ENCODE peak calls at places on chromosome X, in five cellular contexts. One of them, this sample, is unnamed.

GRCh38 chrX:49120104-49120503 is 3.4 kb downstream of the GPKOW start:
- DNase-seq in endothelial cell of umbilical vein: no peak
- DNase-seq in adrenal gland: no peak
- DNase-seq in dorsolateral prefrontal cortex: no peak
- DNase-seq in prostate gland: no peak
- DNase-seq in this sample: no peak

GRCh38 chrX:86023806-86024205 is 23.6 kb downstream of the CHM start:
- DNase-seq in endothelial cell of umbilical vein: no peak
- DNase-seq in adrenal gland: no peak
- DNase-seq in dorsolateral prefrontal cortex: no peak
- DNase-seq in prostate gland: no peak
- DNase-seq in this sample: no peak

GRCh38 chrX:66150188-66150587 is 13.9 kb upstream of the HEPH start:
- DNase-seq in endothelial cell of umbilical vein: no peak
- DNase-seq in adrenal gland: no peak
- DNase-seq in dorsolateral prefrontal cortex: no peak
- DNase-seq in prostate gland: no peak
- DNase-seq in this sample: no peak

GRCh38 chrX:70234355-70234754 is at the start of gene AWAT1:
- DNase-seq in endothelial cell of umbilical vein: no peak
- DNase-seq in adrenal gland: no peak
- DNase-seq in dorsolateral prefrontal cortex: no peak
- DNase-seq in prostate gland: no peak
- DNase-seq in this sample: no peak

GRCh38 chrX:1767026-1767425 is 152.2 kb downstream of the ASMT start:
- DNase-seq in endothelial cell of umbilical vein: no peak
- DNase-seq in adrenal gland: no peak
- DNase-seq in dorsolateral prefrontal cortex: no peak
- DNase-seq in prostate gland: no peak
- DNase-seq in this sample: no peak

GRCh38 chrX:70479970-70480659 is 35.5 kb downstream of the DLG3 start:
- DNase-seq in endothelial cell of umbilical vein: peak; percentile 8
- DNase-seq in adrenal gland: no peak
- DNase-seq in dorsolateral prefrontal cortex: no peak
- DNase-seq in prostate gland: peak; percentile 6
- DNase-seq in this sample: no peak

GRCh38 chrX:8726031-8726652 is 5.8 kb downstream of the ANOS1 start:
- DNase-seq in endothelial cell of umbilical vein: peak; percentile 45
- DNase-seq in adrenal gland: no peak
- DNase-seq in dorsolateral prefrontal cortex: no peak
- DNase-seq in prostate gland: no peak
- DNase-seq in this sample: no peak

GRCh38 chrX:72081605-72082320 is 50.0 kb downstream of the RTL5 start:
- DNase-seq in endothelial cell of umbilical vein: peak; percentile 36
- DNase-seq in adrenal gland: no peak
- DNase-seq in dorsolateral prefrontal cortex: no peak
- DNase-seq in prostate gland: no peak
- DNase-seq in this sample: no peak

GRCh38 chrX:30888526-30889146 is 418 bp downstream of the TAB3 start:
- DNase-seq in endothelial cell of umbilical vein: peak; percentile 18
- DNase-seq in adrenal gland: peak; percentile 17
- DNase-seq in dorsolateral prefrontal cortex: peak; percentile 27
- DNase-seq in prostate gland: no peak
- DNase-seq in this sample: no peak

GRCh38 chrX:40062525-40063193 is 35.1 kb downstream of the BCOR start:
- DNase-seq in endothelial cell of umbilical vein: no peak
- DNase-seq in adrenal gland: no peak
- DNase-seq in dorsolateral prefrontal cortex: peak; percentile 49
- DNase-seq in prostate gland: no peak
- DNase-seq in this sample: no peak

GRCh38 chrX:65035451-65035779 is 59.2 kb upstream of the ZC4H2 start:
- DNase-seq in endothelial cell of umbilical vein: no peak
- DNase-seq in adrenal gland: peak; percentile 32
- DNase-seq in dorsolateral prefrontal cortex: no peak
- DNase-seq in prostate gland: peak; percentile 11
- DNase-seq in this sample: no peak

GRCh38 chrX:23505531-23506303 is 161.6 kb upstream of the PRDX4 start:
- DNase-seq in endothelial cell of umbilical vein: no peak
- DNase-seq in adrenal gland: no peak
- DNase-seq in dorsolateral prefrontal cortex: no peak
- DNase-seq in prostate gland: peak; percentile 15
- DNase-seq in this sample: no peak

GRCh38 chrX:14864626-14865025 is 8.2 kb downstream of the FANCB start:
- DNase-seq in endothelial cell of umbilical vein: no peak
- DNase-seq in adrenal gland: no peak
- DNase-seq in dorsolateral prefrontal cortex: no peak
- DNase-seq in prostate gland: no peak
- DNase-seq in this sample: no peak

GRCh38 chrX:22192419-22193086 is 80.2 kb upstream of the CBLL2 start:
- DNase-seq in endothelial cell of umbilical vein: peak; percentile 46
- DNase-seq in adrenal gland: peak; percentile 46
- DNase-seq in dorsolateral prefrontal cortex: peak; percentile 63
- DNase-seq in prostate gland: peak; percentile 37
- DNase-seq in this sample: peak; percentile 2

GRCh38 chrX:144716187-144716586 is 531.1 kb upstream of the SPANXN1 start:
- DNase-seq in endothelial cell of umbilical vein: no peak
- DNase-seq in adrenal gland: no peak
- DNase-seq in dorsolateral prefrontal cortex: no peak
- DNase-seq in prostate gland: no peak
- DNase-seq in this sample: no peak

GRCh38 chrX:41333744-41333993 is 293 bp upstream of the DDX3X start:
- DNase-seq in endothelial cell of umbilical vein: no peak
- DNase-seq in adrenal gland: peak; percentile 88
- DNase-seq in dorsolateral prefrontal cortex: no peak
- DNase-seq in prostate gland: peak; percentile 49
- DNase-seq in this sample: no peak

GRCh38 chrX:3346436-3347329 is at the start of gene MXRA5:
- DNase-seq in endothelial cell of umbilical vein: no peak
- DNase-seq in adrenal gland: peak; percentile 57
- DNase-seq in dorsolateral prefrontal cortex: no peak
- DNase-seq in prostate gland: peak; percentile 17
- DNase-seq in this sample: no peak

GRCh38 chrX:119646515-119646914 is 40.3 kb upstream of the NKRF start:
- DNase-seq in endothelial cell of umbilical vein: no peak
- DNase-seq in adrenal gland: no peak
- DNase-seq in dorsolateral prefrontal cortex: no peak
- DNase-seq in prostate gland: no peak
- DNase-seq in this sample: no peak

GRCh38 chrX:39253551-39253950 is 452.3 kb downstream of the MID1IP1 start:
- DNase-seq in endothelial cell of umbilical vein: no peak
- DNase-seq in adrenal gland: no peak
- DNase-seq in dorsolateral prefrontal cortex: no peak
- DNase-seq in prostate gland: no peak
- DNase-seq in this sample: no peak

GRCh38 chrX:39836802-39837420 is 260.8 kb downstream of the BCOR start:
- DNase-seq in endothelial cell of umbilical vein: no peak
- DNase-seq in adrenal gland: no peak
- DNase-seq in dorsolateral prefrontal cortex: no peak
- DNase-seq in prostate gland: no peak
- DNase-seq in this sample: no peak

GRCh38 chrX:47644557-47645091 is 5.7 kb downstream of the ELK1 start:
- DNase-seq in endothelial cell of umbilical vein: no peak
- DNase-seq in adrenal gland: no peak
- DNase-seq in dorsolateral prefrontal cortex: no peak
- DNase-seq in prostate gland: no peak
- DNase-seq in this sample: no peak

GRCh38 chrX:49257846-49258748 is 6.4 kb downstream of the FOXP3 start:
- DNase-seq in endothelial cell of umbilical vein: no peak
- DNase-seq in adrenal gland: no peak
- DNase-seq in dorsolateral prefrontal cortex: no peak
- DNase-seq in prostate gland: no peak
- DNase-seq in this sample: no peak

GRCh38 chrX:40103565-40104323 is 6.0 kb upstream of the BCOR start:
- DNase-seq in endothelial cell of umbilical vein: no peak
- DNase-seq in adrenal gland: no peak
- DNase-seq in dorsolateral prefrontal cortex: no peak
- DNase-seq in prostate gland: no peak
- DNase-seq in this sample: no peak

GRCh38 chrX:129981207-129981553 is 1.3 kb upstream of the BCORL1 start:
- DNase-seq in endothelial cell of umbilical vein: no peak
- DNase-seq in adrenal gland: no peak
- DNase-seq in dorsolateral prefrontal cortex: no peak
- DNase-seq in prostate gland: no peak
- DNase-seq in this sample: no peak

GRCh38 chrX:129980540-129981206 is 1.8 kb upstream of the BCORL1 start:
- DNase-seq in endothelial cell of umbilical vein: peak; percentile 14
- DNase-seq in adrenal gland: peak; percentile 56
- DNase-seq in dorsolateral prefrontal cortex: no peak
- DNase-seq in prostate gland: no peak
- DNase-seq in this sample: no peak

GRCh38 chrX:129979207-129979920 is 3.1 kb upstream of the BCORL1 start:
- DNase-seq in endothelial cell of umbilical vein: no peak
- DNase-seq in adrenal gland: no peak
- DNase-seq in dorsolateral prefrontal cortex: no peak
- DNase-seq in prostate gland: no peak
- DNase-seq in this sample: no peak

GRCh38 chrX:129981752-129982299 is 609 bp upstream of the BCORL1 start:
- DNase-seq in endothelial cell of umbilical vein: no peak
- DNase-seq in adrenal gland: no peak
- DNase-seq in dorsolateral prefrontal cortex: no peak
- DNase-seq in prostate gland: no peak
- DNase-seq in this sample: no peak

GRCh38 chrX:129980043-129980442 is 2.4 kb upstream of the BCORL1 start:
- DNase-seq in endothelial cell of umbilical vein: no peak
- DNase-seq in adrenal gland: peak; percentile 35
- DNase-seq in dorsolateral prefrontal cortex: no peak
- DNase-seq in prostate gland: no peak
- DNase-seq in this sample: no peak
- H3K4me3 ChIP-seq in endothelial cell of umbilical vein: no peak overlapping the region
- H3K4me3 ChIP-seq in adrenal gland: no peak overlapping the region
- H3K4me3 ChIP-seq in dorsolateral prefrontal cortex: peak overlapping the region; percentile 45
- H3K4me3 ChIP-seq in prostate gland: no peak overlapping the region
- H3K4me3 ChIP-seq in this sample: no peak overlapping the region

GRCh38 chrX:15930585-15930984 is 76.0 kb upstream of the AP1S2 start:
- DNase-seq in endothelial cell of umbilical vein: peak; percentile 36
- DNase-seq in adrenal gland: no peak
- DNase-seq in dorsolateral prefrontal cortex: no peak
- DNase-seq in prostate gland: no peak
- DNase-seq in this sample: no peak
- TF ChIP-seq CTCF in endothelial cell of umbilical vein: peak; percentile 4
- TF ChIP-seq CTCF in adrenal gland: no peak
- TF ChIP-seq CTCF in dorsolateral prefrontal cortex: no peak
- TF ChIP-seq CTCF in prostate gland: no peak
- TF ChIP-seq CTCF in this sample: no peak

DNA sequence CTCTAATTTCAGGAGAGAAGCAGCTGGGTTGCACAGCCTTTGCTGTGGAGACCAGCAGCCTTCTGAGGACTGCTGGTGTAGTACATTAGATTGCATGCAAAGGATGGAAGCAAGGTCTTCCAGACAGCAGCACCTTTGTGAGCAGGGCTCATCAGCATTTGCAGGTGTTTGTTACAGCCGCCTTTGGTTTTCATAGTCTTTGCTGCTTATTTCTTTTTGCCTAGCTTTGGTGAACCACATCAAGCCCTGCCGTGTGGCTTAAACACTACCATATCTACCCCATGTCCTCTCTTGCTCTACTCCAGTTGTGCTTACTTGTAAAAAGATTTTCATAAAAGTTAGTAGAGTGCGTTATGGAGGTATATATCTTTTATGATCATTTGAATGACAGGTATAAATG is 57.5 kb downstream of the MTM1 start:
- DNase-seq in endothelial cell of umbilical vein: no peak
- DNase-seq in adrenal gland: no peak
- DNase-seq in dorsolateral prefrontal cortex: no peak
- DNase-seq in prostate gland: no peak
- DNase-seq in this sample: no peak
- H3K27ac ChIP-seq in endothelial cell of umbilical vein: no peak overlapping the region
- H3K27ac ChIP-seq in adrenal gland: no peak overlapping the region
- H3K27ac ChIP-seq in dorsolateral prefrontal cortex: no peak overlapping the region
- H3K27ac ChIP-seq in prostate gland: no peak overlapping the region
- H3K27ac ChIP-seq in this sample: no peak overlapping the region

DNA sequence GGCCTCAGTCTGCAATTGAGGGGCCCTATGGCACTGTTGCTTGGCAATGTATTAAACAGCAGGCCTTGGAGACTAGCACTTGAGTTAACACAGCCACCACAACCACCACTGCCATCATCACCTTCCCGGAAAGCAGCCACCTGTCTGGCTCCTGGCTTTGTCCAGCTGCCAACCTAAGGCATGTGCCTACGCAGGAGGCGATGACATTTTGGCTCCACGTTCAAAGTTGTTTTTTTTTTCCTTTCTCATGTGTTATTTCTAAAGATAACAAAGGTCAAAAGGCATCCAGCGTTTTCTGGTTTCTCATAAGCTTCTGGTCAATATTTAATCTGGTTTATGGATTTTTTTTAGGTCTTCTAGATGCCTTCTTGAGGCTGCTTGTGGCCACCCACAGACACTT is 7.5 kb downstream of the CLDN2 start:
- DNase-seq in endothelial cell of umbilical vein: no peak
- DNase-seq in adrenal gland: peak; percentile 61
- DNase-seq in dorsolateral prefrontal cortex: no peak
- DNase-seq in prostate gland: no peak
- DNase-seq in this sample: no peak
- H3K4me3 ChIP-seq in endothelial cell of umbilical vein: no peak overlapping the region
- H3K4me3 ChIP-seq in adrenal gland: no peak overlapping the region
- H3K4me3 ChIP-seq in dorsolateral prefrontal cortex: no peak overlapping the region
- H3K4me3 ChIP-seq in prostate gland: no peak overlapping the region
- H3K4me3 ChIP-seq in this sample: no peak overlapping the region

DNA sequence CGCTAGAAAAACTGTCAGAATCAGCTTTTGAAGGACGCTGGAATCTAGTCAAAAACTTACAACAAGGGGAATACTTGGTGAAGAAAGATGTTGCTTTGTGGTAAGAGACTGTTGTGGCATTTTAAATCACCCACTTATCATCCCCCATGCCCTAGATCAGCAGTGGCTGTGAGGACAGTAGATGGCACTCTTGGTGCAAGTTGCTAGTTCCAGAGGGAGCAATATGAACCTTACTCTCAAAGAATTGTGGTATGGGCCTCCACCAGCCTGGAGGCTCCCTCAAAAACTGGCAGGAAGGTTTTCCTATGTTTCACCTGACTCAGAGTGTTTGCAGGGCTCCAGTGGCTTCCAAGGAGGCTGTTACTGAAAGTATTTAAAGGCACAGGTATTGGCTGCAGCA is 37.7 kb upstream of the SLC16A2 start:
- DNase-seq in endothelial cell of umbilical vein: peak; percentile 41
- DNase-seq in adrenal gland: peak; percentile 53
- DNase-seq in dorsolateral prefrontal cortex: peak; percentile 33
- DNase-seq in prostate gland: peak; percentile 8
- DNase-seq in this sample: no peak
- TF ChIP-seq CTCF in endothelial cell of umbilical vein: peak; percentile 43
- TF ChIP-seq CTCF in adrenal gland: peak; percentile 58
- TF ChIP-seq CTCF in dorsolateral prefrontal cortex: peak; percentile 75
- TF ChIP-seq CTCF in prostate gland: no peak
- TF ChIP-seq CTCF in this sample: peak; percentile 36

GRCh38 chrX:154352012-154352401 is 22.4 kb downstream of the FLNA start:
- DNase-seq in endothelial cell of umbilical vein: no peak
- DNase-seq in adrenal gland: no peak
- DNase-seq in dorsolateral prefrontal cortex: no peak
- DNase-seq in prostate gland: no peak
- DNase-seq in this sample: no peak
- H3K27ac ChIP-seq in endothelial cell of umbilical vein: no peak overlapping the region
- H3K27ac ChIP-seq in adrenal gland: no peak overlapping the region
- H3K27ac ChIP-seq in dorsolateral prefrontal cortex: no peak overlapping the region
- H3K27ac ChIP-seq in prostate gland: no peak overlapping the region
- H3K27ac ChIP-seq in this sample: no peak overlapping the region